ENCODE peak calls at places on chromosomes 4 and X, in four cellular contexts. E is H9, J is mesendoderm, Y is IMR-90. G is an unnamed sample.

GRCh38 chr4:146330392-146330791 is 116.1 kb downstream of the REELD1 start:
- DNase-seq in J (no peak), E (no peak), Y (peak; percentile 59), G (no peak)

GRCh38 chrX:153669174-153669890 is 4.3 kb downstream of the PNCK start:
- DNase-seq in J (peak; percentile 60), Y (no peak), E (peak; percentile 61), G (no peak)

GRCh38 chr4:156169861-156170260 is 216.2 kb upstream of the CTSO start:
- DNase-seq in J (peak; percentile 73), E (peak; percentile 28), Y (no peak), G (no peak)

GRCh38 chrX:132564026-132564425 is 75.2 kb upstream of the MBNL3 start:
- DNase-seq in Y (no peak), J (peak; percentile 2), E (no peak), G (no peak)

GRCh38 chr4:111991797-111992196 is 153.5 kb upstream of the FAM241A start:
- DNase-seq in J (no peak), E (no peak), Y (peak; percentile 53), G (peak; percentile 38)

GRCh38 chr4:44425614-44426208 is 22.9 kb downstream of the KCTD8 start:
- DNase-seq in J (peak; percentile 80), Y (peak; percentile 2), E (peak; percentile 62), G (no peak)

GRCh38 chr4:38424171-38424871 is 239.7 kb upstream of the KLF3 start:
- DNase-seq in J (peak; percentile 55), Y (no peak), E (peak; percentile 71), G (no peak)

GRCh38 chr4:134999169-134999568 is 797.6 kb upstream of the PABPC4L start:
- DNase-seq in J (no peak), E (no peak), Y (no peak), G (no peak)

GRCh38 chrX:47361538-47362511 is 8.6 kb upstream of the ZNF157 start:
- DNase-seq in Y (peak; percentile 95), E (peak; percentile 96), J (peak; percentile 98), G (peak; percentile 52)

GRCh38 chr4:4735136-4735754 is 124.2 kb upstream of the MSX1 start:
- DNase-seq in E (no peak), Y (peak; percentile 7), J (no peak), G (no peak)

GRCh38 chrX:13791559-13791958 is 25.3 kb downstream of the GPM6B start:
- DNase-seq in E (no peak), J (no peak), Y (no peak), G (no peak)

GRCh38 chr4:125322363-125322730 is 7.6 kb downstream of the FAT4 start:
- DNase-seq in E (no peak), Y (peak; percentile 35), J (no peak), G (no peak)

GRCh38 chr4:41575207-41575606 is 37.2 kb downstream of the LIMCH1 start:
- DNase-seq in E (no peak), Y (no peak), J (no peak), G (peak; percentile 10)

GRCh38 chr4:41580007-41580406 is 42.0 kb downstream of the LIMCH1 start:
- DNase-seq in Y (no peak), J (no peak), E (no peak), G (no peak)

GRCh38 chr4:41575665-41576064 is 37.7 kb downstream of the LIMCH1 start:
- DNase-seq in E (no peak), J (no peak), Y (no peak), G (no peak)

GRCh38 chr4:41579556-41579955 is 41.6 kb downstream of the LIMCH1 start:
- DNase-seq in Y (no peak), E (no peak), J (no peak), G (no peak)

GRCh38 chr4:41579043-41579442 is 41.1 kb downstream of the LIMCH1 start:
- DNase-seq in Y (no peak), J (no peak), E (no peak), G (no peak)
- H2BK5ac ChIP-seq in Y (no peak overlapping the region), J (no peak overlapping the region), E (no peak overlapping the region), G (no peak overlapping the region)

GRCh38 chr4:153511104-153511503 is 44.9 kb downstream of the TMEM131L start:
- DNase-seq in E (no peak), J (no peak), Y (no peak), G (no peak)

GRCh38 chr4:153512162-153512852 is 46.1 kb downstream of the TMEM131L start:
- DNase-seq in J (no peak), Y (no peak), E (no peak), G (peak; percentile 27)

GRCh38 chr4:153513596-153513995 is 47.4 kb downstream of the TMEM131L start:
- DNase-seq in J (no peak), Y (peak; percentile 74), E (no peak), G (no peak)

GRCh38 chr4:153514001-153514526 is 47.9 kb downstream of the TMEM131L start:
- DNase-seq in J (no peak), Y (peak; percentile 66), E (no peak), G (no peak)

DNA sequence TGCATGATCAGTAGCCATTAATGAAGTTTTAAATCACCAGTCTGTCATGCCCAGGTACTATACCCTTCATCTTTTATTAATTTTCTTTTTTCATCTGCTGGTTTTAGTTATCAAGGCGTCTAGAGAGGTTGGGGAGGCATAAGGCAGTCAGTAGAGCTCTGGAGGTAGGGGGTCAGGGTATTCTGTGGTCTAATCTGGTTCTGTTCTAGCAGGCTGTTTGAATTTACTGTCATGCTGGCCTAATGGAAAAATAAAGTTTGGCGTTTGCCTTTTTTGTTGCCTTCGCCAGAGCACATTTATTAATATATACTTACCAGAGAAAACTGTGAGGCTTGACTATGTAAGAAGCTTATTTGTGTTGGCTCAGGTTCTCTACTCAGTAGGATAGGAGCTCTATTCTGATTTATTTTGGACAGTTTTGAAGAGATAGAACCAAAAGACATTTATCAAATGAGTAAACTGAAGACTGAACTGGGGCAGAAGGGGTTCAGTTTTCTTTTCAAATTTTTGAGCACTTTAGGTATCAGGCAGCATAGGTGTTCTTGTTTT is 46.9 kb downstream of the TMEM131L start:
- DNase-seq in E (no peak), J (no peak), Y (peak; percentile 49), G (no peak)
- H3K4me1 ChIP-seq in E (peaks cover 9% of the 10 kb centered on the region), J (peaks cover 2% of the 10 kb centered on the region), Y (peaks cover 4% of the 10 kb centered on the region), G (no peaks in the 10 kb centered on the region)

GRCh38 chr4:18538121-18538520 is 516.6 kb upstream of the LCORL start:
- DNase-seq in E (no peak), Y (no peak), J (no peak), G (no peak)

GRCh38 chr4:18535948-18536347 is 514.4 kb upstream of the LCORL start:
- DNase-seq in E (no peak), J (no peak), Y (no peak), G (no peak)

GRCh38 chr4:18536420-18536819 is 514.9 kb upstream of the LCORL start:
- DNase-seq in Y (no peak), J (peak; percentile 73), E (peak; percentile 53), G (no peak)

GRCh38 chr4:18540349-18540748 is 518.8 kb upstream of the LCORL start:
- DNase-seq in J (no peak), Y (no peak), E (no peak), G (no peak)
- H2BK5ac ChIP-seq in J (no peak overlapping the region), Y (no peak overlapping the region), E (no peak overlapping the region), G (no peak overlapping the region)

DNA sequence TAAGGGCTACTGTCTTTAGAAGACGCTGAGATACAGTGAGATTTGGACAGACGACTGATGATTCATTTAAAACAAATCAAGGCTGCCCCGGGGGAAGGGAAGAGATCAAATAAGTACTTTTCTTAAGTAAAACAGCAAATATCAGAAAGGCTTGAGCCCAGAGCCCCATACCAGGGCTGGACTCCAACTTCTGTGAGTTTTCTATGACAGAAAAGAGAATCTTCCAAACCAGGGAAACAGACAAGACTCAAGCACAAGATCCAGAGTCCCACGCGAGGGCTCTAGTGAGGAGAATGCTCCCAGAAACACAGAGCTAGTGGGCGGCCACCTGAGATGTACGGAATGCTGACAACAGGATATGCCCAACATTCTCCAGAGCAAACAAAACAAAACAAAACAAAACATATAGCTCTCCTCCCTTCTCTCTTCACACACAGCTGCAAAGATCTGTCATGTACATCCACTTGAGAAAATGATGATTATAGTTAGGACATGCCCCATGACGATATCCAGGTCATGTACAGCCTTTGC is 13.1 kb downstream of the ACSL1 start:
- DNase-seq in E (no peak), J (no peak), Y (peak; percentile 24), G (no peak)
- H3K4me1 ChIP-seq in E (no peaks in the 10 kb centered on the region), J (peaks cover 2% of the 10 kb centered on the region), Y (peaks cover 10% of the 10 kb centered on the region), G (peaks cover 33% of the 10 kb centered on the region)

DNA sequence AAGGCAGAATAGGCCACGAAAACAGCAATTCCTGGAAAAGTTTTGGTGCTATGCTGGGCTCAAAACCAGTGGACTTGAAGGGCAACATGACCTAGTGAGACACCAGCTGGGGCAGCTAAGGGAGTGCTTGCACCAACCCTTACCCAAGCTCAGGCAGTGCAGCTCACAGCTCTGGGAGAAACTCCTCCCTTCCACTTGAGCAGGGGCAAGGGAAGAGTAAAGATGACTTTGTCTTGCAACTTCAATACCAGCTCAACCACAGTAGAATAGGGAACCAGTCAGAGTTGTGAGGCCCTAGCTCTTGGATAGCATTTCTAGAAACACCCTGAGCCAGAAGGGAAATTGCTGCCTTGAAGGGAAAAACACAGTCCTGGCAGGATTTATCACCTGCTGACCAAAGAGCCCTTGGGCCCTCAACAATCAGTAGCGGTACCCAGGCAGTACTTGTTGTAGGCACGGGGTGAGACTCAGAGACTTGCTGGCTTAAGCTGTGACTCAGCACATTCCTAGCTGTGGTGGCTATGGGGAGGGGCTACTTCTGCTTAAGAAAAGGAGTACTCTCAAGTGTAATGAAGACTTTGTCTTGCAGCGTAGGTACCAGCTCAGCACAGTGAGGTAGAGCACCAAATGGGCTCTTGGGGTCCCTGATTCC is 19.7 kb upstream of the ABCG2 start:
- DNase-seq in J (peak; percentile 98), Y (peak; percentile 85), E (peak; percentile 95), G (peak; percentile 30)
- H2BK5ac ChIP-seq in J (peak overlapping the region; percentile 64), Y (peak overlapping the region; percentile 47), E (no peak overlapping the region), G (peak overlapping the region; percentile 71)

GRCh38 chr4:39626261-39626660 is 12.4 kb downstream of the SMIM14 start:
- DNase-seq in J (no peak), Y (no peak), E (no peak), G (no peak)
- H3K4me1 ChIP-seq in J (no peaks in the 10 kb centered on the region), Y (peaks cover 4% of the 10 kb centered on the region), E (no peaks in the 10 kb centered on the region), G (no peaks in the 10 kb centered on the region)

DNA sequence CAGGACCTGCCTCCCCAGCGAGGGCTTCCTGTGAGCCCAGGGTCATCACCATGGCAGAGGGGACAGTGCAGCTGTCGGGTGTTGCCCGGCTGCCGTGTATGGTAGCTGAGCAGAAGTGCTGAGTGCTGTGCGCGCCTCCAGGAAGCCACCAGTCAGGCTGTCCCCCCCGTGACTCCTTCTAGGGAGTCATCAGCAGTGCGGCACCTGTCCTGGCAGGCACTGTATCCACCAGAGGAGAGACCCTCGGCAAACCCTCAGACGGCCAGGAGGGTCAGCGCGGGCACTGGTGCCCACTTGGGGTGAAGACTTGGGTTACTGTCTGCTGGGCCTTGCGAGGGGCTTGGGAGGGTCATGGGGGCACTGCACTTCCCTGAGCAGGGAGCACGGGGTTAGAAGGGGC is 8.4 kb downstream of the UVSSA start:
- DNase-seq in Y (no peak), E (no peak), J (no peak), G (no peak)
- H2BK5ac ChIP-seq in Y (no peak overlapping the region), E (no peak overlapping the region), J (no peak overlapping the region), G (no peak overlapping the region)

GRCh38 chr4:110163327-110164070 is 34.9 kb downstream of the ELOVL6 start:
- DNase-seq in J (peak; percentile 60), Y (peak; percentile 88), E (no peak), G (peak; percentile 95)
- H3K4me1 ChIP-seq in J (peaks cover 8% of the 10 kb centered on the region), Y (peaks cover 20% of the 10 kb centered on the region), E (no peaks in the 10 kb centered on the region), G (peaks cover 10% of the 10 kb centered on the region)

G was measured in trophoblast cell.